ENCODE peak calls at places on chromosomes 6 and 20, in ten cellular contexts. Z, W, E, H, R, U, S, I, N and J are unnamed samples.

GRCh38 chr6:43062818-43063217 is 3.4 kb downstream of the KLC4 start:
- DNase-seq in E (no peak), R (no peak), Z (no peak), U (no peak), S (no peak), N (no peak), H (no peak), W (no peak), I (no peak), J (no peak)

GRCh38 chr20:62554898-62555641 is 79.3 kb upstream of the GATA5 start:
- DNase-seq in Z (no peak), N (no peak), R (no peak), I (no peak), S (no peak), E (no peak), H (no peak), W (no peak), U (no peak), J (no peak)

GRCh38 chr6:149094156-149094555 is 223.4 kb upstream of the TAB2 start:
- DNase-seq in E (no peak), R (no peak), W (no peak), I (peak), H (peak), N (no peak), Z (no peak), S (no peak), U (no peak), J (no peak)

GRCh38 chr6:105806486-105806920 is 279.6 kb upstream of the PRDM1 start:
- DNase-seq in I (peak), W (peak), U (no peak), R (no peak), S (no peak), Z (no peak), H (no peak), E (no peak), N (no peak), J (no peak)

GRCh38 chr6:421211-421610 is 29.7 kb downstream of the IRF4 start:
- DNase-seq in I (no peak), H (no peak), U (no peak), S (no peak), N (no peak), Z (no peak), E (no peak), W (no peak), R (no peak), J (no peak)

GRCh38 chr20:35478804-35479472 is 23.5 kb downstream of the CEP250 start:
- DNase-seq in S (no peak), N (no peak), E (no peak), R (no peak), W (peak), H (peak), Z (no peak), U (peak), I (no peak), J (no peak)

GRCh38 chr6:116278853-116279231 is 888 bp downstream of the TSPYL1 start:
- DNase-seq in R (peak), H (peak), E (peak), I (peak), U (no peak), W (peak), S (peak), N (no peak), Z (peak), J (no peak)

GRCh38 chr6:167738386-167738785 is 88.3 kb upstream of the AFDN start:
- DNase-seq in E (no peak), R (no peak), Z (no peak), H (no peak), W (no peak), S (no peak), N (no peak), U (no peak), I (no peak), J (no peak)

GRCh38 chr6:124132256-124132655 is 328.6 kb downstream of the NKAIN2 start:
- DNase-seq in I (no peak), N (no peak), R (no peak), S (no peak), U (no peak), Z (no peak), W (no peak), H (no peak), E (no peak), J (no peak)

GRCh38 chr6:31791324-31792089 is 4.0 kb downstream of the VARS1 start:
- DNase-seq in W (peak), R (peak), U (no peak), I (peak), E (no peak), S (no peak), N (no peak), H (peak), Z (peak), J (no peak)

DNA sequence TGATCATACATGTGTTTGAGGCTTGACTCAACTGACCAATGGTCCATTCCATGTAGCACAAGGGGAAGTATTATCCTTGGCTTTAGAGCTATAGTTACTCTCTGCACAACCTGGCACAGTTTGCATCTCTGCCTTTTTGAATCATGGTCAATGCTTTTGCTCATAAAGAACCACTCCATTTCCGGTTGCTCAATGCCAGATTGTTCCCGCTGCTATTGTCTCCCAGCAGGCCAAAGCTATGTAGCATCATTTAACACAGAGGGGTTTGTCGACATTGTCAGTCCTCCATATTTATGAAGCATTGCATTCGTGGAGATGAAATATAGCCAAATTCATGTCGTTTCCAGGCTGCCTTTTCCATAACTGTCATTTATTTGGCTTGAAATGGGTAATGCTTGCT is 598.8 kb downstream of the EPHA7 start:
- DNase-seq in I (no peak), U (no peak), R (no peak), E (no peak), N (no peak), H (no peak), S (no peak), W (no peak), Z (no peak), J (no peak)
- TF ChIP-seq POLR2A in I (no peak), U (no peak), R (no peak), E (no peak), N (no peak), H (no peak), S (no peak), W (no peak), Z (no peak), J (no peak)

DNA sequence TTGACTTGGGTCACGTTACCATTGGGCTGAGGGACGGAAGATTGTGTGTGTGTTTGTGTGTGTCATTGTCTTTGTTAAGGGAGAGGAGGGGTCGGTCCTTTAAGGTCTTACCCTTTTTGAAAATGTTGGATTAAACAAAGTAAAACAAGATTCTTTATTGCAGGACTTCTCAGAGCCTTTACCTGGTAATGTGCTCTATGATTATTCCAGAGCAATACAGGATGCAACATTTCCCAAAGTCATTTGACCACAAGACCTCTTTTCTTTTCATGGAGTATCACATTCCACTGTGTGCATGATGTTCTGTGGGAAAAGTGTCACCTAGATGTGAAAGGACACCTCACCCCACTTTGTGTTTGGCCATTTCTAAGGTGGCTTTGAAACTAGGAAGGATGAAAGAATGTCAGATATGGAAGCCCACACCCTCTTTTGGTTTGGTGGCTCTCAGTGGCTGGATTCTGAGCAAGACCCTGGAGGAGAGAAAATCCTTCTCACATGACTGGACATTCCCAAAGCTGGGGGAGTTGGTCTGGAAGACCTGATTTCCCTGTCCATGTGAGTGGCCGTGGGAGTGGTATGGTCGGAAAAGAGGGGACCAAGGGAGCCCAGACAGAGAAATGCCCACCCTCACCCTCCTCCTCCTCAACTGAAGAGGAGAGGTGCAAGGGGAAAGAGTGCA is 18.2 kb upstream of the ZNF831 start:
- DNase-seq in E (no peak), N (no peak), W (no peak), H (no peak), S (no peak), I (no peak), U (no peak), Z (no peak), R (no peak), J (no peak)
- H3K4me3 ChIP-seq in E (no peak), N (no peak), W (no peak), H (no peak), S (no peak), I (no peak), U (no peak), Z (no peak), R (no peak), J (no peak)

GRCh38 chr6:28489366-28490190 is 26.0 kb downstream of the GPX6 start:
- DNase-seq in U (peak), W (peak), I (peak), E (peak), S (peak), Z (peak), R (peak), N (peak), H (peak), J (no peak)
- TF ChIP-seq POLR2A in U (no peak), W (peak), I (no peak), E (no peak), S (no peak), Z (peak), R (peak), N (no peak), H (no peak), J (no peak)

GRCh38 chr20:44745122-44745521 is 543 bp upstream of the KCNK15 start:
- DNase-seq in H (no peak), E (no peak), S (no peak), N (no peak), I (no peak), R (no peak), U (no peak), W (no peak), Z (no peak), J (no peak)

GRCh38 chr20:44747166-44748004 is 1.7 kb downstream of the KCNK15 start:
- DNase-seq in H (peak), U (peak), Z (peak), N (peak), S (peak), E (peak), R (peak), I (peak), W (peak), J (no peak)

GRCh38 chr20:44743916-44744655 is 1.6 kb upstream of the KCNK15 start:
- DNase-seq in U (no peak), W (no peak), N (no peak), Z (no peak), H (no peak), S (no peak), E (no peak), I (no peak), R (no peak), J (no peak)

GRCh38 chr20:44746367-44747165 is 901 bp downstream of the KCNK15 start:
- DNase-seq in W (no peak), E (no peak), Z (no peak), N (no peak), U (no peak), H (peak), R (no peak), S (no peak), I (no peak), J (no peak)

GRCh38 chr20:44745560-44746366 is at the start of gene KCNK15:
- DNase-seq in W (no peak), S (peak), H (peak), R (peak), U (peak), I (peak), Z (peak), N (no peak), E (peak), J (no peak)
- H3K4me3 ChIP-seq in W (peak), S (peak), H (peak), R (peak), U (peak), I (peak), Z (peak), N (no peak), E (peak), J (peak)